ENCODE peak calls at places on chromosomes 1 and 21, in seven cellular contexts. One of them, this sample, is unnamed.

GRCh38 chr1:20442920-20443625 is 42.9 kb downstream of the CAMK2N1 start:
- DNase-seq in ascending aorta: no peak
- DNase-seq in stimulated activated naive B cell treated with anti-CD40 and anti-IgM and Interleukin-4, amounts not matched to agents 10 μg/mL and 1 μg/mL and 100 μg/mL, for 72 hours: no peak
- DNase-seq in AG09319: peak
- DNase-seq in stimulated activated naive CD8-positive, alpha-beta T cell treated with anti-CD3 and anti-CD28 coated beads, Interleukin-15, amount 100 ng/mL, for 72 hours: no peak
- DNase-seq in activated CD8-positive, alpha-beta memory T cell treated with anti-CD3 and anti-CD28 coated beads for 4 hours: no peak
- DNase-seq in RPMI8226: no peak
- DNase-seq in this sample: peak

GRCh38 chr1:61641578-61642336 is 83.2 kb downstream of the TM2D1 start:
- DNase-seq in RPMI8226: peak
- DNase-seq in stimulated activated naive CD8-positive, alpha-beta T cell treated with anti-CD3 and anti-CD28 coated beads, Interleukin-15, amount 100 ng/mL, for 72 hours: peak
- DNase-seq in activated CD8-positive, alpha-beta memory T cell treated with anti-CD3 and anti-CD28 coated beads for 4 hours: peak
- DNase-seq in AG09319: peak
- DNase-seq in ascending aorta: peak
- DNase-seq in stimulated activated naive B cell treated with anti-CD40 and anti-IgM and Interleukin-4, amounts not matched to agents 10 μg/mL and 1 μg/mL and 100 μg/mL, for 72 hours: peak
- DNase-seq in this sample: peak

GRCh38 chr21:17463441-17463840 is 49.4 kb upstream of the CXADR start:
- DNase-seq in stimulated activated naive B cell treated with anti-CD40 and anti-IgM and Interleukin-4, amounts not matched to agents 10 μg/mL and 1 μg/mL and 100 μg/mL, for 72 hours: no peak
- DNase-seq in activated CD8-positive, alpha-beta memory T cell treated with anti-CD3 and anti-CD28 coated beads for 4 hours: no peak
- DNase-seq in ascending aorta: no peak
- DNase-seq in RPMI8226: no peak
- DNase-seq in AG09319: peak
- DNase-seq in stimulated activated naive CD8-positive, alpha-beta T cell treated with anti-CD3 and anti-CD28 coated beads, Interleukin-15, amount 100 ng/mL, for 72 hours: no peak
- DNase-seq in this sample: no peak

GRCh38 chr1:45694823-45695222 is 6.8 kb downstream of the TMEM69 start:
- DNase-seq in ascending aorta: no peak
- DNase-seq in RPMI8226: no peak
- DNase-seq in stimulated activated naive CD8-positive, alpha-beta T cell treated with anti-CD3 and anti-CD28 coated beads, Interleukin-15, amount 100 ng/mL, for 72 hours: no peak
- DNase-seq in AG09319: no peak
- DNase-seq in stimulated activated naive B cell treated with anti-CD40 and anti-IgM and Interleukin-4, amounts not matched to agents 10 μg/mL and 1 μg/mL and 100 μg/mL, for 72 hours: no peak
- DNase-seq in activated CD8-positive, alpha-beta memory T cell treated with anti-CD3 and anti-CD28 coated beads for 4 hours: no peak
- DNase-seq in this sample: no peak

GRCh38 chr1:65512967-65513777 is 92.7 kb downstream of the LEPR start:
- DNase-seq in stimulated activated naive CD8-positive, alpha-beta T cell treated with anti-CD3 and anti-CD28 coated beads, Interleukin-15, amount 100 ng/mL, for 72 hours: no peak
- DNase-seq in activated CD8-positive, alpha-beta memory T cell treated with anti-CD3 and anti-CD28 coated beads for 4 hours: no peak
- DNase-seq in ascending aorta: no peak
- DNase-seq in RPMI8226: no peak
- DNase-seq in AG09319: no peak
- DNase-seq in stimulated activated naive B cell treated with anti-CD40 and anti-IgM and Interleukin-4, amounts not matched to agents 10 μg/mL and 1 μg/mL and 100 μg/mL, for 72 hours: no peak
- DNase-seq in this sample: no peak

GRCh38 chr1:193183019-193183643 is 3.3 kb downstream of the B3GALT2 start:
- DNase-seq in RPMI8226: peak
- DNase-seq in activated CD8-positive, alpha-beta memory T cell treated with anti-CD3 and anti-CD28 coated beads for 4 hours: no peak
- DNase-seq in ascending aorta: no peak
- DNase-seq in AG09319: no peak
- DNase-seq in stimulated activated naive B cell treated with anti-CD40 and anti-IgM and Interleukin-4, amounts not matched to agents 10 μg/mL and 1 μg/mL and 100 μg/mL, for 72 hours: no peak
- DNase-seq in stimulated activated naive CD8-positive, alpha-beta T cell treated with anti-CD3 and anti-CD28 coated beads, Interleukin-15, amount 100 ng/mL, for 72 hours: no peak
- DNase-seq in this sample: no peak

GRCh38 chr1:159177273-159177907 is 6.0 kb downstream of the CADM3 start:
- DNase-seq in activated CD8-positive, alpha-beta memory T cell treated with anti-CD3 and anti-CD28 coated beads for 4 hours: no peak
- DNase-seq in ascending aorta: no peak
- DNase-seq in stimulated activated naive CD8-positive, alpha-beta T cell treated with anti-CD3 and anti-CD28 coated beads, Interleukin-15, amount 100 ng/mL, for 72 hours: peak
- DNase-seq in AG09319: no peak
- DNase-seq in stimulated activated naive B cell treated with anti-CD40 and anti-IgM and Interleukin-4, amounts not matched to agents 10 μg/mL and 1 μg/mL and 100 μg/mL, for 72 hours: no peak
- DNase-seq in RPMI8226: peak
- DNase-seq in this sample: no peak

GRCh38 chr1:174815036-174815435 is 184.7 kb upstream of the CACYBP start:
- DNase-seq in activated CD8-positive, alpha-beta memory T cell treated with anti-CD3 and anti-CD28 coated beads for 4 hours: no peak
- DNase-seq in stimulated activated naive B cell treated with anti-CD40 and anti-IgM and Interleukin-4, amounts not matched to agents 10 μg/mL and 1 μg/mL and 100 μg/mL, for 72 hours: no peak
- DNase-seq in RPMI8226: peak
- DNase-seq in stimulated activated naive CD8-positive, alpha-beta T cell treated with anti-CD3 and anti-CD28 coated beads, Interleukin-15, amount 100 ng/mL, for 72 hours: peak
- DNase-seq in AG09319: no peak
- DNase-seq in ascending aorta: no peak
- DNase-seq in this sample: no peak

GRCh38 chr1:228073870-228074545 is 8.5 kb upstream of the ARF1 start:
- DNase-seq in stimulated activated naive B cell treated with anti-CD40 and anti-IgM and Interleukin-4, amounts not matched to agents 10 μg/mL and 1 μg/mL and 100 μg/mL, for 72 hours: no peak
- DNase-seq in stimulated activated naive CD8-positive, alpha-beta T cell treated with anti-CD3 and anti-CD28 coated beads, Interleukin-15, amount 100 ng/mL, for 72 hours: no peak
- DNase-seq in ascending aorta: no peak
- DNase-seq in activated CD8-positive, alpha-beta memory T cell treated with anti-CD3 and anti-CD28 coated beads for 4 hours: no peak
- DNase-seq in RPMI8226: peak
- DNase-seq in AG09319: no peak
- DNase-seq in this sample: peak

GRCh38 chr1:31562707-31563360 is 13.5 kb upstream of the TINAGL1 start:
- DNase-seq in ascending aorta: no peak
- DNase-seq in stimulated activated naive CD8-positive, alpha-beta T cell treated with anti-CD3 and anti-CD28 coated beads, Interleukin-15, amount 100 ng/mL, for 72 hours: no peak
- DNase-seq in stimulated activated naive B cell treated with anti-CD40 and anti-IgM and Interleukin-4, amounts not matched to agents 10 μg/mL and 1 μg/mL and 100 μg/mL, for 72 hours: no peak
- DNase-seq in AG09319: no peak
- DNase-seq in RPMI8226: no peak
- DNase-seq in activated CD8-positive, alpha-beta memory T cell treated with anti-CD3 and anti-CD28 coated beads for 4 hours: no peak
- DNase-seq in this sample: no peak

GRCh38 chr1:209015092-209015491 is 568.4 kb upstream of the CAMK1G start:
- DNase-seq in stimulated activated naive CD8-positive, alpha-beta T cell treated with anti-CD3 and anti-CD28 coated beads, Interleukin-15, amount 100 ng/mL, for 72 hours: no peak
- DNase-seq in ascending aorta: no peak
- DNase-seq in RPMI8226: no peak
- DNase-seq in activated CD8-positive, alpha-beta memory T cell treated with anti-CD3 and anti-CD28 coated beads for 4 hours: no peak
- DNase-seq in stimulated activated naive B cell treated with anti-CD40 and anti-IgM and Interleukin-4, amounts not matched to agents 10 μg/mL and 1 μg/mL and 100 μg/mL, for 72 hours: no peak
- DNase-seq in AG09319: no peak
- DNase-seq in this sample: no peak

GRCh38 chr1:180248731-180249681 is 18.9 kb downstream of the LHX4 start:
- DNase-seq in stimulated activated naive B cell treated with anti-CD40 and anti-IgM and Interleukin-4, amounts not matched to agents 10 μg/mL and 1 μg/mL and 100 μg/mL, for 72 hours: no peak
- DNase-seq in stimulated activated naive CD8-positive, alpha-beta T cell treated with anti-CD3 and anti-CD28 coated beads, Interleukin-15, amount 100 ng/mL, for 72 hours: no peak
- DNase-seq in AG09319: no peak
- DNase-seq in ascending aorta: no peak
- DNase-seq in activated CD8-positive, alpha-beta memory T cell treated with anti-CD3 and anti-CD28 coated beads for 4 hours: no peak
- DNase-seq in RPMI8226: peak
- DNase-seq in this sample: no peak

GRCh38 chr1:199859525-199859924 is 168.0 kb upstream of the NR5A2 start:
- DNase-seq in RPMI8226: no peak
- DNase-seq in ascending aorta: no peak
- DNase-seq in stimulated activated naive B cell treated with anti-CD40 and anti-IgM and Interleukin-4, amounts not matched to agents 10 μg/mL and 1 μg/mL and 100 μg/mL, for 72 hours: no peak
- DNase-seq in activated CD8-positive, alpha-beta memory T cell treated with anti-CD3 and anti-CD28 coated beads for 4 hours: no peak
- DNase-seq in stimulated activated naive CD8-positive, alpha-beta T cell treated with anti-CD3 and anti-CD28 coated beads, Interleukin-15, amount 100 ng/mL, for 72 hours: no peak
- DNase-seq in AG09319: peak
- DNase-seq in this sample: no peak

GRCh38 chr1:176149939-176150807 is 56.9 kb downstream of the COP1 start:
- DNase-seq in AG09319: no peak
- DNase-seq in stimulated activated naive B cell treated with anti-CD40 and anti-IgM and Interleukin-4, amounts not matched to agents 10 μg/mL and 1 μg/mL and 100 μg/mL, for 72 hours: no peak
- DNase-seq in stimulated activated naive CD8-positive, alpha-beta T cell treated with anti-CD3 and anti-CD28 coated beads, Interleukin-15, amount 100 ng/mL, for 72 hours: no peak
- DNase-seq in RPMI8226: no peak
- DNase-seq in activated CD8-positive, alpha-beta memory T cell treated with anti-CD3 and anti-CD28 coated beads for 4 hours: no peak
- DNase-seq in ascending aorta: no peak
- DNase-seq in this sample: no peak

GRCh38 chr1:2810281-2810680 is 8.8 kb upstream of the TTC34 start:
- DNase-seq in stimulated activated naive B cell treated with anti-CD40 and anti-IgM and Interleukin-4, amounts not matched to agents 10 μg/mL and 1 μg/mL and 100 μg/mL, for 72 hours: no peak
- DNase-seq in stimulated activated naive CD8-positive, alpha-beta T cell treated with anti-CD3 and anti-CD28 coated beads, Interleukin-15, amount 100 ng/mL, for 72 hours: no peak
- DNase-seq in activated CD8-positive, alpha-beta memory T cell treated with anti-CD3 and anti-CD28 coated beads for 4 hours: no peak
- DNase-seq in RPMI8226: no peak
- DNase-seq in ascending aorta: no peak
- DNase-seq in AG09319: no peak
- DNase-seq in this sample: no peak

GRCh38 chr1:220775238-220775853 is 11.4 kb upstream of the MTARC1 start:
- DNase-seq in activated CD8-positive, alpha-beta memory T cell treated with anti-CD3 and anti-CD28 coated beads for 4 hours: no peak
- DNase-seq in stimulated activated naive B cell treated with anti-CD40 and anti-IgM and Interleukin-4, amounts not matched to agents 10 μg/mL and 1 μg/mL and 100 μg/mL, for 72 hours: no peak
- DNase-seq in ascending aorta: no peak
- DNase-seq in RPMI8226: peak
- DNase-seq in stimulated activated naive CD8-positive, alpha-beta T cell treated with anti-CD3 and anti-CD28 coated beads, Interleukin-15, amount 100 ng/mL, for 72 hours: peak
- DNase-seq in AG09319: no peak
- DNase-seq in this sample: no peak

GRCh38 chr1:23699280-23700179 is 7.9 kb downstream of the RPL11 start:
- DNase-seq in stimulated activated naive CD8-positive, alpha-beta T cell treated with anti-CD3 and anti-CD28 coated beads, Interleukin-15, amount 100 ng/mL, for 72 hours: peak
- DNase-seq in RPMI8226: no peak
- DNase-seq in stimulated activated naive B cell treated with anti-CD40 and anti-IgM and Interleukin-4, amounts not matched to agents 10 μg/mL and 1 μg/mL and 100 μg/mL, for 72 hours: peak
- DNase-seq in activated CD8-positive, alpha-beta memory T cell treated with anti-CD3 and anti-CD28 coated beads for 4 hours: no peak
- DNase-seq in AG09319: no peak
- DNase-seq in ascending aorta: no peak
- DNase-seq in this sample: no peak

GRCh38 chr1:208431721-208432120 is 187.5 kb upstream of the PLXNA2 start:
- DNase-seq in AG09319: peak
- DNase-seq in stimulated activated naive CD8-positive, alpha-beta T cell treated with anti-CD3 and anti-CD28 coated beads, Interleukin-15, amount 100 ng/mL, for 72 hours: no peak
- DNase-seq in ascending aorta: no peak
- DNase-seq in RPMI8226: no peak
- DNase-seq in stimulated activated naive B cell treated with anti-CD40 and anti-IgM and Interleukin-4, amounts not matched to agents 10 μg/mL and 1 μg/mL and 100 μg/mL, for 72 hours: no peak
- DNase-seq in activated CD8-positive, alpha-beta memory T cell treated with anti-CD3 and anti-CD28 coated beads for 4 hours: no peak
- DNase-seq in this sample: no peak

GRCh38 chr1:170126691-170127090 is 19.1 kb upstream of the NTMT2 start:
- DNase-seq in AG09319: peak
- DNase-seq in ascending aorta: no peak
- DNase-seq in activated CD8-positive, alpha-beta memory T cell treated with anti-CD3 and anti-CD28 coated beads for 4 hours: no peak
- DNase-seq in stimulated activated naive B cell treated with anti-CD40 and anti-IgM and Interleukin-4, amounts not matched to agents 10 μg/mL and 1 μg/mL and 100 μg/mL, for 72 hours: no peak
- DNase-seq in stimulated activated naive CD8-positive, alpha-beta T cell treated with anti-CD3 and anti-CD28 coated beads, Interleukin-15, amount 100 ng/mL, for 72 hours: no peak
- DNase-seq in RPMI8226: no peak
- DNase-seq in this sample: no peak

GRCh38 chr21:41877901-41878830 is 978 bp downstream of the PRDM15 start:
- DNase-seq in AG09319: peak
- DNase-seq in stimulated activated naive B cell treated with anti-CD40 and anti-IgM and Interleukin-4, amounts not matched to agents 10 μg/mL and 1 μg/mL and 100 μg/mL, for 72 hours: no peak
- DNase-seq in stimulated activated naive CD8-positive, alpha-beta T cell treated with anti-CD3 and anti-CD28 coated beads, Interleukin-15, amount 100 ng/mL, for 72 hours: peak
- DNase-seq in activated CD8-positive, alpha-beta memory T cell treated with anti-CD3 and anti-CD28 coated beads for 4 hours: no peak
- DNase-seq in ascending aorta: no peak
- DNase-seq in RPMI8226: peak
- DNase-seq in this sample: no peak

GRCh38 chr1:228416217-228416971 is at the start of gene TRIM17:
- DNase-seq in AG09319: no peak
- DNase-seq in stimulated activated naive B cell treated with anti-CD40 and anti-IgM and Interleukin-4, amounts not matched to agents 10 μg/mL and 1 μg/mL and 100 μg/mL, for 72 hours: no peak
- DNase-seq in activated CD8-positive, alpha-beta memory T cell treated with anti-CD3 and anti-CD28 coated beads for 4 hours: no peak
- DNase-seq in RPMI8226: peak
- DNase-seq in ascending aorta: no peak
- DNase-seq in stimulated activated naive CD8-positive, alpha-beta T cell treated with anti-CD3 and anti-CD28 coated beads, Interleukin-15, amount 100 ng/mL, for 72 hours: peak
- DNase-seq in this sample: no peak

GRCh38 chr1:154843913-154844681 is 26.0 kb downstream of the KCNN3 start:
- DNase-seq in stimulated activated naive CD8-positive, alpha-beta T cell treated with anti-CD3 and anti-CD28 coated beads, Interleukin-15, amount 100 ng/mL, for 72 hours: no peak
- DNase-seq in ascending aorta: no peak
- DNase-seq in RPMI8226: no peak
- DNase-seq in AG09319: no peak
- DNase-seq in stimulated activated naive B cell treated with anti-CD40 and anti-IgM and Interleukin-4, amounts not matched to agents 10 μg/mL and 1 μg/mL and 100 μg/mL, for 72 hours: no peak
- DNase-seq in activated CD8-positive, alpha-beta memory T cell treated with anti-CD3 and anti-CD28 coated beads for 4 hours: no peak
- DNase-seq in this sample: no peak

GRCh38 chr1:201766117-201766863 is 62.7 kb upstream of the IPO9 start:
- DNase-seq in AG09319: peak
- DNase-seq in stimulated activated naive CD8-positive, alpha-beta T cell treated with anti-CD3 and anti-CD28 coated beads, Interleukin-15, amount 100 ng/mL, for 72 hours: no peak
- DNase-seq in activated CD8-positive, alpha-beta memory T cell treated with anti-CD3 and anti-CD28 coated beads for 4 hours: no peak
- DNase-seq in stimulated activated naive B cell treated with anti-CD40 and anti-IgM and Interleukin-4, amounts not matched to agents 10 μg/mL and 1 μg/mL and 100 μg/mL, for 72 hours: no peak
- DNase-seq in ascending aorta: no peak
- DNase-seq in RPMI8226: peak
- DNase-seq in this sample: no peak

GRCh38 chr21:44370027-44370735 is 16.8 kb downstream of the TRPM2 start:
- DNase-seq in stimulated activated naive B cell treated with anti-CD40 and anti-IgM and Interleukin-4, amounts not matched to agents 10 μg/mL and 1 μg/mL and 100 μg/mL, for 72 hours: no peak
- DNase-seq in RPMI8226: no peak
- DNase-seq in stimulated activated naive CD8-positive, alpha-beta T cell treated with anti-CD3 and anti-CD28 coated beads, Interleukin-15, amount 100 ng/mL, for 72 hours: no peak
- DNase-seq in ascending aorta: no peak
- DNase-seq in activated CD8-positive, alpha-beta memory T cell treated with anti-CD3 and anti-CD28 coated beads for 4 hours: no peak
- DNase-seq in AG09319: no peak
- DNase-seq in this sample: no peak

GRCh38 chr1:24795236-24795635 is 50.0 kb downstream of the CLIC4 start:
- DNase-seq in RPMI8226: no peak
- DNase-seq in stimulated activated naive CD8-positive, alpha-beta T cell treated with anti-CD3 and anti-CD28 coated beads, Interleukin-15, amount 100 ng/mL, for 72 hours: no peak
- DNase-seq in ascending aorta: no peak
- DNase-seq in AG09319: no peak
- DNase-seq in stimulated activated naive B cell treated with anti-CD40 and anti-IgM and Interleukin-4, amounts not matched to agents 10 μg/mL and 1 μg/mL and 100 μg/mL, for 72 hours: no peak
- DNase-seq in activated CD8-positive, alpha-beta memory T cell treated with anti-CD3 and anti-CD28 coated beads for 4 hours: no peak
- DNase-seq in this sample: no peak

GRCh38 chr1:206929509-206929908 is 7.8 kb upstream of the FCMR start:
- DNase-seq in ascending aorta: no peak
- DNase-seq in stimulated activated naive B cell treated with anti-CD40 and anti-IgM and Interleukin-4, amounts not matched to agents 10 μg/mL and 1 μg/mL and 100 μg/mL, for 72 hours: no peak
- DNase-seq in RPMI8226: no peak
- DNase-seq in activated CD8-positive, alpha-beta memory T cell treated with anti-CD3 and anti-CD28 coated beads for 4 hours: no peak
- DNase-seq in AG09319: no peak
- DNase-seq in stimulated activated naive CD8-positive, alpha-beta T cell treated with anti-CD3 and anti-CD28 coated beads, Interleukin-15, amount 100 ng/mL, for 72 hours: no peak
- DNase-seq in this sample: no peak

GRCh38 chr1:23756676-23757075 is 13.4 kb downstream of the ELOA start:
- DNase-seq in stimulated activated naive CD8-positive, alpha-beta T cell treated with anti-CD3 and anti-CD28 coated beads, Interleukin-15, amount 100 ng/mL, for 72 hours: no peak
- DNase-seq in ascending aorta: no peak
- DNase-seq in activated CD8-positive, alpha-beta memory T cell treated with anti-CD3 and anti-CD28 coated beads for 4 hours: no peak
- DNase-seq in AG09319: no peak
- DNase-seq in RPMI8226: no peak
- DNase-seq in stimulated activated naive B cell treated with anti-CD40 and anti-IgM and Interleukin-4, amounts not matched to agents 10 μg/mL and 1 μg/mL and 100 μg/mL, for 72 hours: no peak
- DNase-seq in this sample: no peak

GRCh38 chr1:77438239-77438913 is 156.6 kb downstream of the AK5 start:
- DNase-seq in ascending aorta: no peak
- DNase-seq in stimulated activated naive B cell treated with anti-CD40 and anti-IgM and Interleukin-4, amounts not matched to agents 10 μg/mL and 1 μg/mL and 100 μg/mL, for 72 hours: no peak
- DNase-seq in RPMI8226: peak
- DNase-seq in activated CD8-positive, alpha-beta memory T cell treated with anti-CD3 and anti-CD28 coated beads for 4 hours: no peak
- DNase-seq in stimulated activated naive CD8-positive, alpha-beta T cell treated with anti-CD3 and anti-CD28 coated beads, Interleukin-15, amount 100 ng/mL, for 72 hours: no peak
- DNase-seq in AG09319: peak
- DNase-seq in this sample: no peak

GRCh38 chr1:2631136-2632050 is 1.4 kb downstream of the MMEL1 start:
- DNase-seq in ascending aorta: no peak
- DNase-seq in stimulated activated naive CD8-positive, alpha-beta T cell treated with anti-CD3 and anti-CD28 coated beads, Interleukin-15, amount 100 ng/mL, for 72 hours: no peak
- DNase-seq in activated CD8-positive, alpha-beta memory T cell treated with anti-CD3 and anti-CD28 coated beads for 4 hours: no peak
- DNase-seq in stimulated activated naive B cell treated with anti-CD40 and anti-IgM and Interleukin-4, amounts not matched to agents 10 μg/mL and 1 μg/mL and 100 μg/mL, for 72 hours: no peak
- DNase-seq in RPMI8226: no peak
- DNase-seq in AG09319: no peak
- DNase-seq in this sample: no peak

GRCh38 chr1:117650840-117651568 is 45.2 kb downstream of the TENT5C start:
- DNase-seq in activated CD8-positive, alpha-beta memory T cell treated with anti-CD3 and anti-CD28 coated beads for 4 hours: no peak
- DNase-seq in AG09319: no peak
- DNase-seq in stimulated activated naive B cell treated with anti-CD40 and anti-IgM and Interleukin-4, amounts not matched to agents 10 μg/mL and 1 μg/mL and 100 μg/mL, for 72 hours: no peak
- DNase-seq in ascending aorta: no peak
- DNase-seq in stimulated activated naive CD8-positive, alpha-beta T cell treated with anti-CD3 and anti-CD28 coated beads, Interleukin-15, amount 100 ng/mL, for 72 hours: no peak
- DNase-seq in RPMI8226: no peak
- DNase-seq in this sample: no peak

GRCh38 chr21:37675202-37675801 is 241.0 kb downstream of the KCNJ6 start:
- DNase-seq in stimulated activated naive B cell treated with anti-CD40 and anti-IgM and Interleukin-4, amounts not matched to agents 10 μg/mL and 1 μg/mL and 100 μg/mL, for 72 hours: peak
- DNase-seq in stimulated activated naive CD8-positive, alpha-beta T cell treated with anti-CD3 and anti-CD28 coated beads, Interleukin-15, amount 100 ng/mL, for 72 hours: peak
- DNase-seq in RPMI8226: peak
- DNase-seq in AG09319: no peak
- DNase-seq in activated CD8-positive, alpha-beta memory T cell treated with anti-CD3 and anti-CD28 coated beads for 4 hours: peak
- DNase-seq in ascending aorta: no peak
- DNase-seq in this sample: no peak

GRCh38 chr1:15158506-15159165 is 5.1 kb downstream of the TMEM51 start:
- DNase-seq in stimulated activated naive B cell treated with anti-CD40 and anti-IgM and Interleukin-4, amounts not matched to agents 10 μg/mL and 1 μg/mL and 100 μg/mL, for 72 hours: no peak
- DNase-seq in ascending aorta: no peak
- DNase-seq in stimulated activated naive CD8-positive, alpha-beta T cell treated with anti-CD3 and anti-CD28 coated beads, Interleukin-15, amount 100 ng/mL, for 72 hours: no peak
- DNase-seq in activated CD8-positive, alpha-beta memory T cell treated with anti-CD3 and anti-CD28 coated beads for 4 hours: no peak
- DNase-seq in AG09319: no peak
- DNase-seq in RPMI8226: no peak
- DNase-seq in this sample: no peak